ENCODE peak calls at places on chromosomes 12 and 14, in eight cellular contexts. B is iris pigment epithelial cell; N is hippocampal formation; R is stimulated activated CD4-positive, alpha-beta T cell treated with anti-CD3 and anti-CD28 coated beads, Interleukin-12 subunit alpha, Interleukin-12 subunit beta, amount 100 ng/mL, for 48 hours; X is NCI-H345; H is frontal cortex; S is naive thymus-derived CD4-positive, alpha-beta T cell; F is neural crest cell. P is an unnamed sample.

GRCh38 chr14:72666610-72667009 is 227.3 kb downstream of the DPF3 start:
- DNase-seq in X (no peak), S (no peak), B (peak), N (no peak), H (no peak), R (no peak), F (no peak), P (no peak)

GRCh38 chr12:85155791-85156190 is 119.6 kb downstream of the LRRIQ1 start:
- DNase-seq in R (no peak), N (no peak), H (no peak), X (peak), S (no peak), B (peak), F (no peak), P (no peak)

GRCh38 chr14:84129028-84129427 is 1400.9 kb upstream of the FLRT2 start:
- DNase-seq in S (no peak), R (no peak), H (no peak), X (no peak), F (no peak), N (peak), B (no peak), P (no peak)

GRCh38 chr14:36511981-36512584 is 7.9 kb downstream of the NKX2-1 start:
- DNase-seq in F (no peak), S (no peak), N (no peak), B (no peak), H (peak), R (no peak), X (peak), P (no peak)

GRCh38 chr12:52769946-52770345 is 7.2 kb downstream of the KRT76 start:
- DNase-seq in X (no peak), S (no peak), N (no peak), B (no peak), H (no peak), F (no peak), R (no peak), P (no peak)

GRCh38 chr14:95472819-95473251 is 43.6 kb downstream of the SYNE3 start:
- DNase-seq in R (no peak), F (no peak), S (no peak), N (no peak), H (no peak), B (no peak), X (no peak), P (no peak)

GRCh38 chr14:67573268-67574010 is 26.6 kb downstream of the PIGH start:
- DNase-seq in B (no peak), N (no peak), R (no peak), H (no peak), F (no peak), X (no peak), S (no peak), P (no peak)

GRCh38 chr12:109938947-109939346 is 38.9 kb downstream of the TCHP start:
- DNase-seq in F (no peak), S (no peak), N (no peak), R (no peak), X (no peak), B (no peak), H (no peak), P (no peak)

GRCh38 chr14:95500772-95501401 is 15.6 kb downstream of the SYNE3 start:
- DNase-seq in F (no peak), H (no peak), R (no peak), N (peak), B (peak), S (no peak), X (no peak), P (no peak)

GRCh38 chr12:109433618-109434017 is 43.5 kb downstream of the KCTD10 start:
- DNase-seq in N (no peak), H (no peak), R (no peak), S (no peak), B (no peak), F (no peak), X (no peak), P (no peak)

GRCh38 chr12:109773384-109774011 is 59.7 kb downstream of the TRPV4 start:
- DNase-seq in N (no peak), R (no peak), H (peak), X (no peak), B (no peak), S (no peak), F (no peak), P (no peak)

GRCh38 chr14:101109981-101110728 is 206.6 kb upstream of the RTL1 start:
- DNase-seq in S (no peak), H (no peak), F (no peak), N (no peak), B (no peak), R (no peak), X (peak), P (no peak)

GRCh38 chr12:121568971-121569808 is 11.6 kb downstream of the KDM2B start:
- DNase-seq in S (no peak), H (no peak), X (no peak), F (no peak), R (no peak), B (peak), N (no peak), P (no peak)

GRCh38 chr14:94773017-94773681 is 3.2 kb upstream of the GSC start:
- DNase-seq in S (no peak), F (peak), H (no peak), B (no peak), X (no peak), R (no peak), N (no peak), P (no peak)

GRCh38 chr14:53462931-53463778 is 310.0 kb upstream of the DDHD1 start:
- DNase-seq in H (no peak), N (no peak), F (no peak), B (no peak), R (no peak), X (no peak), S (no peak), P (peak)

GRCh38 chr12:115872212-115872611 is 405.3 kb downstream of the MED13L start:
- DNase-seq in R (no peak), B (no peak), H (no peak), S (no peak), F (no peak), X (no peak), N (no peak), P (no peak)